ENCODE peak calls at places on chromosomes 5 and 9, in five cellular contexts. X is gastrocnemius medialis, M is kidney glomerular epithelial cell, F is dorsolateral prefrontal cortex, Y is D341Med. I is an unnamed sample.

GRCh38 chr5:119417891-119418781 is 34.2 kb upstream of the HSD17B4 start:
- DNase-seq in X (no peak), M (no peak), F (no peak), Y (no peak), I (no peak)

GRCh38 chr9:131217321-131218031 is 58.8 kb downstream of the FAM78A start:
- DNase-seq in X (no peak), M (no peak), F (no peak), Y (no peak), I (no peak)

GRCh38 chr5:141338538-141339306 is at the start of gene PCDHGA2:
- DNase-seq in X (no peak), M (peak), F (no peak), Y (no peak), I (peak)

GRCh38 chr5:42951169-42951846 is 88.8 kb downstream of the ANXA2R start:
- DNase-seq in X (no peak), M (no peak), F (no peak), Y (no peak), I (no peak)

GRCh38 chr5:1545798-1546355 is 22.1 kb upstream of the LPCAT1 start:
- DNase-seq in X (no peak), M (no peak), F (no peak), Y (no peak), I (no peak)

GRCh38 chr9:4305065-4305481 is 5.2 kb upstream of the GLIS3 start:
- DNase-seq in X (no peak), M (no peak), F (no peak), Y (no peak), I (no peak)

GRCh38 chr5:96022971-96023370 is 61.3 kb upstream of the ELL2 start:
- DNase-seq in X (no peak), M (no peak), F (no peak), Y (no peak), I (no peak)

GRCh38 chr5:76755779-76756637 is 40.1 kb downstream of the F2R start:
- DNase-seq in X (no peak), M (no peak), F (no peak), Y (no peak), I (no peak)

GRCh38 chr9:118331622-118332045 is 627.4 kb downstream of the TLR4 start:
- DNase-seq in X (no peak), M (peak), F (no peak), Y (no peak), I (no peak)

GRCh38 chr5:95892784-95893354 is 68.8 kb downstream of the ELL2 start:
- DNase-seq in X (no peak), M (no peak), F (no peak), Y (peak), I (peak)

GRCh38 chr9:14312721-14313377 is 1.1 kb downstream of the NFIB start:
- DNase-seq in X (no peak), M (no peak), F (no peak), Y (peak), I (peak)

GRCh38 chr9:86407022-86407421 is 52.8 kb upstream of the TUT7 start:
- DNase-seq in X (no peak), M (peak), F (no peak), Y (no peak), I (no peak)

GRCh38 chr5:142872217-142872616 is 102.0 kb downstream of the ARHGAP26 start:
- DNase-seq in X (no peak), M (no peak), F (no peak), Y (peak), I (peak)

GRCh38 chr9:84652496-84653081 is 16.9 kb upstream of the NTRK2 start:
- DNase-seq in X (no peak), M (peak), F (no peak), Y (no peak), I (no peak)

GRCh38 chr5:34555699-34556513 is 100.2 kb upstream of the RAI14 start:
- DNase-seq in X (no peak), M (no peak), F (no peak), Y (no peak), I (no peak)

GRCh38 chr5:135651156-135651555 is 72.4 kb upstream of the CXCL14 start:
- DNase-seq in X (no peak), M (peak), F (no peak), Y (no peak), I (no peak)

GRCh38 chr9:105901514-105902109 is 207.3 kb downstream of the TMEM38B start:
- DNase-seq in X (peak), M (no peak), F (no peak), Y (peak), I (peak)

GRCh38 chr5:78920604-78921003 is 64.5 kb downstream of the ARSB start:
- DNase-seq in X (no peak), M (no peak), F (no peak), Y (no peak), I (peak)

GRCh38 chr9:134644715-134645606 is 3.4 kb downstream of the COL5A1 start:
- DNase-seq in X (peak), M (peak), F (no peak), Y (no peak), I (peak)

GRCh38 chr9:124110307-124110915 is 98.8 kb downstream of the LHX2 start:
- DNase-seq in X (no peak), M (peak), F (no peak), Y (no peak), I (no peak)

GRCh38 chr5:177111720-177112394 is 21.7 kb upstream of the NSD1 start:
- DNase-seq in X (no peak), M (no peak), F (peak), Y (peak), I (peak)

GRCh38 chr5:2369178-2369577 is 382.3 kb downstream of the IRX2 start:
- DNase-seq in X (no peak), M (no peak), F (no peak), Y (no peak), I (no peak)

GRCh38 chr5:138623053-138623452 is 47.9 kb upstream of the HSPA9 start:
- DNase-seq in X (no peak), M (no peak), F (no peak), Y (no peak), I (no peak)

GRCh38 chr5:234450-234849 is 16.3 kb downstream of the SDHA start:
- DNase-seq in X (no peak), M (no peak), F (no peak), Y (no peak), I (no peak)

GRCh38 chr5:133242221-133242835 is 190.5 kb downstream of the HSPA4 start:
- DNase-seq in X (no peak), M (no peak), F (no peak), Y (no peak), I (no peak)

GRCh38 chr9:123478160-123478559 is 122.2 kb downstream of the CRB2 start:
- DNase-seq in X (no peak), M (no peak), F (no peak), Y (no peak), I (no peak)

GRCh38 chr5:116539222-116539621 is 35.4 kb downstream of the SEMA6A start:
- DNase-seq in X (no peak), M (no peak), F (no peak), Y (no peak), I (no peak)

GRCh38 chr9:130651752-130652151 is 12.6 kb upstream of the PRDM12 start:
- DNase-seq in X (no peak), M (no peak), F (no peak), Y (no peak), I (no peak)

GRCh38 chr9:16241231-16241630 is 629.2 kb downstream of the BNC2 start:
- DNase-seq in X (no peak), M (peak), F (no peak), Y (no peak), I (no peak)

GRCh38 chr5:83015676-83016075 is 61.5 kb downstream of the TMEM167A start:
- DNase-seq in X (no peak), M (no peak), F (no peak), Y (no peak), I (no peak)

GRCh38 chr9:122262073-122262472 is 2.6 kb downstream of the RBM18 start:
- DNase-seq in X (no peak), M (no peak), F (no peak), Y (no peak), I (no peak)

GRCh38 chr9:87195306-87195705 is 248.0 kb upstream of the GAS1 start:
- DNase-seq in X (no peak), M (peak), F (no peak), Y (no peak), I (no peak)

GRCh38 chr9:12916037-12916436 is 141.2 kb downstream of the LURAP1L start:
- DNase-seq in X (no peak), M (peak), F (no peak), Y (no peak), I (no peak)

GRCh38 chr9:13111778-13112177 is 167.7 kb downstream of the MPDZ start:
- DNase-seq in X (no peak), M (no peak), F (no peak), Y (no peak), I (no peak)

GRCh38 chr5:55821731-55822512 is 29.2 kb upstream of the IL31RA start:
- DNase-seq in X (no peak), M (no peak), F (no peak), Y (no peak), I (peak)

GRCh38 chr5:61307196-61307590 is 24.9 kb upstream of the ZSWIM6 start:
- DNase-seq in X (no peak), M (no peak), F (no peak), Y (no peak), I (no peak)

GRCh38 chr5:78537821-78538220 is 110.8 kb downstream of the LHFPL2 start:
- DNase-seq in X (no peak), M (peak), F (no peak), Y (peak), I (peak)

GRCh38 chr9:76835571-76836283 is 70.2 kb downstream of the PRUNE2 start:
- DNase-seq in X (no peak), M (peak), F (no peak), Y (no peak), I (peak)